ENCODE peak calls at places on chromosomes 5 and 9, in six cellular contexts. R, K, I, C, E and U are unnamed samples.

GRCh38 chr5:179328291-179328690 is 17.0 kb downstream of the ADAMTS2 start:
- DNase-seq in E (no peak), C (no peak), R (no peak), I (no peak), K (no peak), U (no peak)

GRCh38 chr9:105694848-105695581 is 674 bp downstream of the TMEM38B start:
- DNase-seq in R (peak), I (peak), C (peak), E (peak), K (peak), U (peak)

GRCh38 chr9:121744002-121744686 is 92.7 kb downstream of the DAB2IP start:
- DNase-seq in K (peak), C (peak), I (peak), R (peak), E (peak), U (no peak)

GRCh38 chr9:99294850-99295461 is 72.9 kb downstream of the SEC61B start:
- DNase-seq in R (no peak), E (no peak), K (no peak), C (no peak), I (peak), U (peak)

GRCh38 chr5:172007795-172008465 is 1.5 kb upstream of the FBXW11 start:
- DNase-seq in E (no peak), I (no peak), C (no peak), R (peak), K (no peak), U (no peak)

GRCh38 chr5:121937762-121938161 is 24.0 kb upstream of the SRFBP1 start:
- DNase-seq in I (no peak), K (no peak), E (no peak), R (peak), C (no peak), U (no peak)

GRCh38 chr5:29794146-29794787 is 1399.2 kb upstream of the CDH6 start:
- DNase-seq in R (no peak), I (no peak), K (no peak), C (no peak), E (no peak), U (no peak)

GRCh38 chr5:170315154-170315553 is 17.6 kb upstream of the LCP2 start:
- DNase-seq in R (peak), K (peak), E (no peak), I (no peak), C (peak), U (no peak)

GRCh38 chr5:95018946-95019345 is 265.9 kb downstream of the MCTP1 start:
- DNase-seq in C (no peak), I (no peak), R (no peak), E (no peak), K (no peak), U (no peak)

GRCh38 chr5:81924467-81924866 is 47.4 kb upstream of the ATG10 start:
- DNase-seq in K (peak), E (no peak), R (no peak), I (no peak), C (peak), U (no peak)

GRCh38 chr5:150609843-150610584 is 30.4 kb upstream of the SYNPO start:
- DNase-seq in C (peak), R (no peak), E (no peak), K (peak), I (no peak), U (no peak)

GRCh38 chr5:116674881-116675627 is 100.4 kb upstream of the SEMA6A start:
- DNase-seq in K (peak), R (no peak), I (no peak), E (no peak), C (no peak), U (no peak)

GRCh38 chr9:93085676-93086075 is 10.3 kb upstream of the CARD19 start:
- DNase-seq in I (peak), K (no peak), C (no peak), R (no peak), E (no peak), U (no peak)